ENCODE peak calls at places on chromosomes 7 and 10, in six cellular contexts. N is AG04450, T is mammary epithelial cell, E is BJ, H is brain microvascular endothelial cell, R is AG04449. Q is an unnamed sample.

GRCh38 chr7:2034291-2035201 is 198.2 kb downstream of the MAD1L1 start:
- DNase-seq in H (no peak), E (no peak), T (no peak), N (no peak), R (no peak), Q (no peak)

GRCh38 chr7:30028749-30029635 is 780 bp downstream of the PLEKHA8 start:
- DNase-seq in T (peak; percentile 47), N (no peak), E (no peak), R (no peak), H (peak; percentile 31), Q (no peak)

GRCh38 chr10:129332476-129332875 is 134.6 kb upstream of the MGMT start:
- DNase-seq in E (no peak), T (no peak), H (no peak), R (no peak), N (no peak), Q (no peak)

GRCh38 chr7:364536-364935 is 74.6 kb downstream of the FOXL3 start:
- DNase-seq in N (no peak), T (no peak), H (no peak), R (no peak), E (no peak), Q (no peak)

GRCh38 chr10:100685331-100685730 is 60.1 kb upstream of the PAX2 start:
- DNase-seq in R (no peak), T (no peak), E (no peak), H (no peak), N (no peak), Q (no peak)

GRCh38 chr10:116973946-116974345 is 31.0 kb downstream of the SHTN1 start:
- DNase-seq in N (no peak), R (no peak), E (no peak), H (no peak), T (no peak), Q (no peak)

GRCh38 chr10:44935201-44935960 is 24.2 kb upstream of the RASSF4 start:
- DNase-seq in T (peak; percentile 89), H (peak; percentile 72), N (peak; percentile 66), E (peak; percentile 35), R (peak; percentile 85), Q (peak; percentile 95)

GRCh38 chr7:47430422-47430821 is 151.5 kb downstream of the TNS3 start:
- DNase-seq in H (no peak), R (no peak), E (no peak), N (no peak), T (no peak), Q (no peak)

GRCh38 chr7:36686499-36686898 is 37.8 kb downstream of the AOAH start:
- DNase-seq in E (no peak), T (peak; percentile 91), R (no peak), H (peak; percentile 32), N (no peak), Q (no peak)

GRCh38 chr10:2978111-2978510 is 89.2 kb upstream of the PFKP start:
- DNase-seq in R (no peak), N (no peak), H (no peak), E (no peak), T (peak; percentile 50), Q (no peak)

GRCh38 chr7:73721237-73721848 is 1.9 kb upstream of the STX1A start:
- DNase-seq in N (no peak), E (no peak), R (no peak), H (no peak), T (no peak), Q (no peak)

GRCh38 chr7:27910341-27910740 is 170.4 kb downstream of the TAX1BP1 start:
- DNase-seq in R (no peak), E (no peak), T (no peak), H (no peak), N (no peak), Q (no peak)

GRCh38 chr7:50304911-50305621 is 550 bp downstream of the IKZF1 start:
- DNase-seq in T (no peak), E (no peak), H (no peak), R (no peak), N (no peak), Q (no peak)

GRCh38 chr10:99984201-99984600 is 25.5 kb downstream of the DNMBP start:
- DNase-seq in E (no peak), H (no peak), R (no peak), T (peak; percentile 84), N (no peak), Q (no peak)

GRCh38 chr7:11753441-11753840 is 78.6 kb downstream of the THSD7A start:
- DNase-seq in N (no peak), H (no peak), T (no peak), E (no peak), R (no peak), Q (no peak)

GRCh38 chr10:11874568-11875182 is 51.5 kb downstream of the PROSER2 start:
- DNase-seq in N (no peak), E (no peak), H (peak; percentile 11), T (peak; percentile 72), R (no peak), Q (no peak)

GRCh38 chr7:108351715-108352114 is 104.5 kb downstream of the NRCAM start:
- DNase-seq in T (no peak), E (no peak), N (no peak), H (no peak), R (no peak), Q (no peak)

GRCh38 chr10:114259825-114260224 is 20.8 kb downstream of the VWA2 start:
- DNase-seq in E (peak; percentile 58), R (no peak), T (no peak), N (no peak), H (no peak), Q (no peak)

GRCh38 chr10:114691442-114691941 is 33.4 kb upstream of the ABLIM1 start:
- DNase-seq in E (no peak), H (peak; percentile 52), T (peak; percentile 70), N (no peak), R (no peak), Q (peak; percentile 73)

GRCh38 chr7:40899651-40900507 is 765.1 kb downstream of the SUGCT start:
- DNase-seq in N (no peak), E (peak; percentile 71), T (no peak), H (no peak), R (no peak), Q (no peak)

GRCh38 chr7:139525750-139526149 is 2.3 kb downstream of the CLEC2L start:
- DNase-seq in H (no peak), N (no peak), R (no peak), T (no peak), E (no peak), Q (no peak)

GRCh38 chr7:122790132-122790531 is 87.4 kb upstream of the RNF148 start:
- DNase-seq in N (no peak), T (no peak), E (no peak), H (no peak), R (no peak), Q (no peak)

GRCh38 chr7:137395425-137395824 is 51.9 kb upstream of the PTN start:
- DNase-seq in E (no peak), R (no peak), H (no peak), T (no peak), N (no peak), Q (no peak)

GRCh38 chr10:13784067-13784466 is 197.3 kb downstream of the PRPF18 start:
- DNase-seq in R (no peak), E (no peak), N (no peak), T (no peak), H (peak; percentile 67), Q (no peak)

GRCh38 chr7:1883031-1883761 is 213.1 kb downstream of the ELFN1 start:
- DNase-seq in T (peak; percentile 75), H (peak; percentile 67), R (peak; percentile 53), E (peak; percentile 44), N (peak; percentile 16), Q (peak; percentile 26)

GRCh38 chr7:70229242-70229641 is 631.0 kb downstream of the AUTS2 start:
- DNase-seq in N (no peak), T (no peak), R (no peak), E (no peak), H (no peak), Q (no peak)

GRCh38 chr7:17608114-17608833 is 309.8 kb downstream of the AHR start:
- DNase-seq in H (peak; percentile 20), N (no peak), E (peak; percentile 42), R (no peak), T (peak; percentile 36), Q (no peak)

GRCh38 chr10:101467286-101467770 is 113.4 kb downstream of the BTRC start:
- DNase-seq in E (peak; percentile 26), N (peak; percentile 34), H (peak; percentile 52), T (peak; percentile 73), R (peak; percentile 33), Q (peak; percentile 64)

GRCh38 chr7:23347682-23348180 is 48.6 kb downstream of the MALSU1 start:
- DNase-seq in T (peak; percentile 80), E (peak; percentile 75), R (peak; percentile 60), H (peak; percentile 74), N (no peak), Q (no peak)

GRCh38 chr10:95907454-95908253 is at the start of gene CC2D2B:
- DNase-seq in E (peak; percentile 37), H (peak; percentile 81), T (peak; percentile 82), R (no peak), N (peak; percentile 46), Q (peak; percentile 33)

GRCh38 chr7:119681336-119681735 is 591.6 kb upstream of the KCND2 start:
- DNase-seq in T (no peak), H (no peak), R (no peak), E (no peak), N (no peak), Q (no peak)

GRCh38 chr7:115689941-115690340 is 340.6 kb downstream of the TFEC start:
- DNase-seq in R (no peak), E (peak; percentile 14), H (no peak), T (no peak), N (peak; percentile 7), Q (no peak)

GRCh38 chr7:86911703-86912102 is 147.8 kb downstream of the ELAPOR2 start:
- DNase-seq in T (no peak), H (no peak), R (no peak), N (no peak), E (no peak), Q (no peak)
- TF ChIP-seq CTCF in T (no peak), H (no peak), R (no peak), N (no peak), E (no peak), Q (peak; percentile 31)

GRCh38 chr10:133394064-133394663 is at the start of gene MTG1:
- DNase-seq in E (peak; percentile 49), T (peak; percentile 90), H (peak; percentile 80), N (peak; percentile 69), R (no peak), Q (no peak)
- H3K4me3 ChIP-seq in E (peak within 1 kb of the TSS; percentile 94), T (peak within 1 kb of the TSS; percentile 71), H (peak within 1 kb of the TSS; percentile 87), N (peak within 1 kb of the TSS; percentile 86), R (peak within 1 kb of the TSS; percentile 86), Q (peak within 1 kb of the TSS; percentile 99)

DNA sequence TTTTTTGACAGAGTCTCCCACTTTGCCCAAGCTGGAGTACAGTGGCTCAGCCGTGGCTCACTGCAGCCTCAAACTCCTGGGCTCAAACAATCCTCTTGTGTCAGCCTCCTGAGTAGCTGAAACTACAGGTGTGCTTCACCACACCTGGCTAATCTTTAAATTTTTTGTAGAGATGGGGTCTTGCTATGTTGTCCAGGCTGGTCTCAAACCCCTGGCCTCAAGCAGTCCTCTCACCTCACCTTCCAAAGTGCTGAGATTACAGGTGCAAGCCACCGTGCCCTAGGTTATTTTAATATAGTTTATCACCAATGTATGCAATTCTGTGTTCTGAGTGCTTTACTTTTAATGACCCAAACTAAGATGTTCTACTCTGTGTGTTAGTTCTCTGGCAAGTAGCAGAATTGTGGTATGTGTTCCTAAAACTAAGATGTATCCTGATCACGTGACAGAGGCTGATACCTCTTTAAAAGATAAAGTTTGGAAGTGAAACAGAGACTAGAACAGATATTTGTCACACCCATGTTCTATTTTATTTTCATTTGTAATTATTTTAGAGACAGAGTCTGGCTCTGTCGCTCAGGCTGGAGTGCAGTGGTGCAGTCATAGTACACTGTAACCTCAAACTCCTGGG is 22.1 kb upstream of the PFKFB3 start:
- DNase-seq in T (no peak), N (no peak), E (no peak), H (no peak), R (no peak), Q (no peak)
- TF ChIP-seq CTCF in T (no peak), N (no peak), E (no peak), H (no peak), R (no peak), Q (no peak)

GRCh38 chr7:120993011-120993574 is 4.6 kb downstream of the CPED1 start:
- DNase-seq in T (no peak), R (no peak), H (no peak), E (no peak), N (no peak), Q (no peak)
- H3K4me3 ChIP-seq in T (no peak overlapping the region), R (no peak overlapping the region), H (no peak overlapping the region), E (no peak overlapping the region), N (peak overlapping the region; percentile 76), Q (no peak overlapping the region)